ENCODE peak calls at places on chromosomes 4 and X, in five cellular contexts. V is GM20000, J is left lung, G is activated T-helper 1 cell treated with Interleukin-2 at 50 U/mL for 16 hours, T is HCEC 1CT. Q is an unnamed sample.

GRCh38 chr4:6498511-6499240 is 26.3 kb upstream of the PPP2R2C start:
- DNase-seq in V (no peak), J (no peak), G (no peak), T (no peak), Q (no peak)

GRCh38 chr4:61336911-61337310 is 136.8 kb downstream of the ADGRL3 start:
- DNase-seq in V (no peak), J (no peak), G (no peak), T (no peak), Q (no peak)

GRCh38 chr4:95092762-95093161 is 335.0 kb downstream of the BMPR1B start:
- DNase-seq in V (no peak), J (no peak), G (no peak), T (no peak), Q (no peak)

GRCh38 chr4:103099691-103100392 is at the start of gene BDH2:
- DNase-seq in V (peak), J (no peak), G (no peak), T (peak), Q (peak)

GRCh38 chr4:109879081-109879480 is 31.2 kb downstream of the LRIT3 start:
- DNase-seq in V (no peak), J (peak), G (no peak), T (no peak), Q (no peak)

GRCh38 chr4:77193511-77194236 is 36.7 kb downstream of the CCNG2 start:
- DNase-seq in V (peak), J (peak), G (peak), T (no peak), Q (peak)

GRCh38 chr4:141255016-141255415 is 34.3 kb downstream of the ZNF330 start:
- DNase-seq in V (no peak), J (no peak), G (no peak), T (peak), Q (no peak)

GRCh38 chrX:2705461-2705860 is 14.4 kb downstream of the CD99 start:
- DNase-seq in V (no peak), J (no peak), G (no peak), T (no peak), Q (no peak)

GRCh38 chr4:48139688-48140087 is 5.6 kb upstream of the TXK start:
- DNase-seq in V (no peak), J (no peak), G (no peak), T (no peak), Q (no peak)

GRCh38 chr4:184475096-184475461 is 729 bp upstream of the IRF2 start:
- DNase-seq in V (peak), J (no peak), G (peak), T (peak), Q (peak)

GRCh38 chrX:2628751-2629315 is 62.3 kb upstream of the CD99 start:
- DNase-seq in V (no peak), J (no peak), G (no peak), T (no peak), Q (no peak)

GRCh38 chrX:94288325-94288724 is 614.3 kb downstream of the FAM133A start:
- DNase-seq in V (no peak), J (no peak), G (no peak), T (no peak), Q (peak)

GRCh38 chrX:150854856-150855255 is 43.6 kb downstream of the CD99L2 start:
- DNase-seq in V (no peak), J (no peak), G (no peak), T (no peak), Q (no peak)

GRCh38 chrX:31658360-31658759 is 586.5 kb upstream of the FTHL17 start:
- DNase-seq in V (peak), J (no peak), G (no peak), T (peak), Q (peak)

GRCh38 chr4:110793381-110793801 is 170.5 kb upstream of the PITX2 start:
- DNase-seq in V (no peak), J (no peak), G (no peak), T (no peak), Q (no peak)

GRCh38 chrX:72094894-72095293 is 36.8 kb downstream of the RTL5 start:
- DNase-seq in V (peak), J (peak), G (peak), T (no peak), Q (peak)

GRCh38 chr4:11312389-11312788 is 116.3 kb downstream of the HS3ST1 start:
- DNase-seq in V (no peak), J (no peak), G (no peak), T (no peak), Q (no peak)

GRCh38 chr4:71026086-71026485 is 32.6 kb downstream of the DCK start:
- DNase-seq in V (no peak), J (no peak), G (no peak), T (peak), Q (no peak)

GRCh38 chr4:185792384-185793146 is 19.4 kb downstream of the SORBS2 start:
- DNase-seq in V (no peak), J (no peak), G (no peak), T (peak), Q (no peak)

GRCh38 chrX:135391734-135392133 is 30.0 kb upstream of the SMIM10L2A start:
- DNase-seq in V (no peak), J (no peak), G (no peak), T (no peak), Q (no peak)

GRCh38 chrX:46873746-46874145 is 36.9 kb downstream of the RP2 start:
- DNase-seq in V (no peak), J (no peak), G (no peak), T (peak), Q (no peak)

GRCh38 chr4:153014460-153014859 is 78.3 kb downstream of the FHDC1 start:
- DNase-seq in V (no peak), J (no peak), G (no peak), T (no peak), Q (no peak)

GRCh38 chr4:56728512-56728911 is 47.4 kb upstream of the HOPX start:
- DNase-seq in V (no peak), J (peak), G (no peak), T (peak), Q (peak)